ENCODE peak calls at places on chromosomes 16 and 17, in ten cellular contexts. H, O, N, Z, A, K, S, E, B and G are unnamed samples.

GRCh38 chr16:2787961-2788360 is 601 bp upstream of the PRSS33 start:
- DNase-seq in K (no peak), A (no peak), S (no peak), E (no peak), H (no peak), B (no peak), Z (no peak), N (no peak), O (no peak), G (no peak)

GRCh38 chr17:49487202-49487601 is 7.9 kb upstream of the NGFR start:
- DNase-seq in H (no peak), Z (no peak), S (no peak), O (no peak), A (no peak), E (no peak), K (no peak), B (no peak), N (no peak), G (no peak)

GRCh38 chr17:62614142-62614541 is 13.3 kb upstream of the MRC2 start:
- DNase-seq in K (no peak), B (no peak), A (peak), E (no peak), O (no peak), N (no peak), S (peak), Z (peak), H (peak), G (no peak)

GRCh38 chr16:52099382-52099781 is 447.6 kb downstream of the TOX3 start:
- DNase-seq in O (no peak), S (no peak), E (no peak), Z (no peak), K (no peak), A (no peak), B (peak), H (no peak), N (no peak), G (no peak)

GRCh38 chr16:89048087-89048729 is 45.4 kb upstream of the ACSF3 start:
- DNase-seq in E (no peak), H (no peak), N (no peak), Z (no peak), O (no peak), S (no peak), K (no peak), B (no peak), A (no peak), G (no peak)

GRCh38 chr17:77821114-77821513 is 137.4 kb upstream of the TNRC6C start:
- DNase-seq in E (no peak), S (no peak), N (peak), Z (no peak), H (no peak), A (no peak), O (no peak), K (no peak), B (no peak), G (no peak)

GRCh38 chr17:50531428-50532025 is 1.0 kb upstream of the EPN3 start:
- DNase-seq in A (no peak), O (no peak), K (no peak), Z (no peak), B (no peak), S (no peak), H (no peak), E (no peak), N (peak), G (no peak)

GRCh38 chr17:27879987-27880608 is 13.1 kb downstream of the LYRM9 start:
- DNase-seq in S (peak), O (peak), E (peak), K (peak), A (peak), Z (peak), B (peak), N (peak), H (peak), G (peak)

GRCh38 chr17:73706858-73707257 is 62.6 kb upstream of the SDK2 start:
- DNase-seq in B (no peak), O (no peak), K (no peak), E (no peak), N (no peak), S (peak), A (no peak), Z (no peak), H (no peak), G (no peak)

GRCh38 chr16:68715471-68715870 is 21.6 kb upstream of the CDH1 start:
- DNase-seq in O (no peak), K (no peak), N (no peak), A (no peak), B (no peak), H (no peak), E (no peak), S (no peak), Z (no peak), G (no peak)

GRCh38 chr17:66934040-66934439 is 30.5 kb upstream of the CACNG4 start:
- DNase-seq in S (no peak), Z (no peak), A (no peak), N (no peak), O (no peak), H (no peak), B (no peak), K (no peak), E (no peak), G (no peak)

GRCh38 chr16:57061084-57061905 is 31.1 kb upstream of the CPNE2 start:
- DNase-seq in E (no peak), B (no peak), S (peak), A (peak), O (no peak), K (peak), N (peak), Z (no peak), H (peak), G (no peak)